ENCODE peak calls at places on chromosomes 6 and 20, in four cellular contexts. A is H1, E is K562, K is HepG2. U is an unnamed sample.
A peak's percentile ranks its signal among the peaks of the same experiment; 100 is the strongest.

GRCh38 chr6:39496951-39497350 is 174.4 kb upstream of the KCNK16 start:
- DNase-seq in A (no peak), E (no peak), K (no peak), U (no peak)

GRCh38 chr6:109526905-109527628 is 44.0 kb upstream of the ZBTB24 start:
- DNase-seq in A (no peak), E (peak; percentile 33), K (peak; percentile 65), U (peak; percentile 33)

GRCh38 chr20:23356203-23356602 is 5.6 kb downstream of the NXT1 start:
- DNase-seq in A (no peak), E (no peak), K (no peak), U (no peak)

GRCh38 chr20:18740726-18741125 is 72.9 kb upstream of the SCP2D1 start:
- DNase-seq in A (no peak), E (no peak), K (no peak), U (no peak)

GRCh38 chr20:62570897-62571666 is 71.2 kb upstream of the SLCO4A1 start:
- DNase-seq in A (no peak), E (no peak), K (no peak), U (no peak)

GRCh38 chr6:125733516-125734300 is 15.7 kb upstream of the HEY2 start:
- DNase-seq in A (no peak), E (no peak), K (no peak), U (no peak)

GRCh38 chr6:93017213-93017612 is 402.1 kb downstream of the EPHA7 start:
- DNase-seq in A (no peak), E (no peak), K (peak; percentile 2), U (no peak)

GRCh38 chr6:127178746-127179145 is 60.3 kb downstream of the RSPO3 start:
- DNase-seq in A (no peak), E (no peak), K (no peak), U (no peak)

GRCh38 chr6:85405853-85406198 is 44.1 kb upstream of the NT5E start:
- DNase-seq in A (no peak), E (no peak), K (no peak), U (no peak)

GRCh38 chr6:71222676-71223075 is 65.9 kb upstream of the OGFRL1 start:
- DNase-seq in A (no peak), E (no peak), K (no peak), U (no peak)

GRCh38 chr6:22883061-22883717 is 313.8 kb downstream of the HDGFL1 start:
- DNase-seq in A (no peak), E (no peak), K (no peak), U (no peak)

GRCh38 chr6:170272341-170273065 is 18.4 kb downstream of the DLL1 start:
- DNase-seq in A (no peak), E (no peak), K (no peak), U (no peak)

GRCh38 chr6:170269873-170270541 is 20.9 kb downstream of the DLL1 start:
- DNase-seq in A (no peak), E (no peak), K (no peak), U (no peak)

GRCh38 chr6:170273191-170273590 is 17.7 kb downstream of the DLL1 start:
- DNase-seq in A (no peak), E (no peak), K (no peak), U (no peak)

GRCh38 chr6:170270984-170271593 is 19.8 kb downstream of the DLL1 start:
- DNase-seq in A (no peak), E (no peak), K (no peak), U (no peak)

DNA sequence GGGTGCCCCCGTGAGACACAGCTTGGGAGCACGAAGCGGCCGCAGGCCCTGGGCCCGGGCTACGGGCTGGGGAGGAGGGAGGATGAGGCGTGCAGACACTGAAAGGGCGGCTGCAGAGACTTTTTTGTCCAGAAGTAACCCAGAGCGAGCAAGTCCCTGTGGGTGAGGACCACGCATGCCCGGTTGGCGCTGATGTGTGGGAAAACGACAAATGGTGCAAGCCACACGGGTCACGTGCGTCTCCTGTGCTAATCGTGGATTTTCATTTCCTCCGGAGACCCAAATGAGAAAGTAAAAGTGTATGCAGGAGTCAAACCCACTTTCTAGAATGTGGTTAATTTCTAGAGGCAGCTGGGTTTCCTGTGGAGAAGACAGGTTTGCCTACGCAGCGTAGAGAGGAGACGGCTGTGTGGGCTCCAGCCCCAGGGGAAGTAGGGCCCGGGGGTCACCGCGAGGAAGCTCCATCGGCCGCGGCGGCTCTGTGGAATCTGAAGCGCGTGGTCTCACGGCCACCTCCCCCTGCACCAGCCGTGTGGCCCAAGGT is 19.0 kb downstream of the DLL1 start:
- DNase-seq in A (no peak), E (no peak), K (no peak), U (no peak)
- TF ChIP-seq MAX in A (no peak), E (no peak), K (no peak), U (no peak)

GRCh38 chr6:142839686-142840040 is 105.3 kb downstream of the HIVEP2 start:
- DNase-seq in A (no peak), E (no peak), K (no peak), U (no peak)

GRCh38 chr6:142843344-142843743 is 101.6 kb downstream of the HIVEP2 start:
- DNase-seq in A (no peak), E (no peak), K (no peak), U (no peak)

GRCh38 chr6:142844065-142844755 is 100.8 kb downstream of the HIVEP2 start:
- DNase-seq in A (no peak), E (no peak), K (no peak), U (no peak)

GRCh38 chr6:142842423-142843261 is 102.3 kb downstream of the HIVEP2 start:
- DNase-seq in A (no peak), E (no peak), K (peak; percentile 59), U (no peak)

DNA sequence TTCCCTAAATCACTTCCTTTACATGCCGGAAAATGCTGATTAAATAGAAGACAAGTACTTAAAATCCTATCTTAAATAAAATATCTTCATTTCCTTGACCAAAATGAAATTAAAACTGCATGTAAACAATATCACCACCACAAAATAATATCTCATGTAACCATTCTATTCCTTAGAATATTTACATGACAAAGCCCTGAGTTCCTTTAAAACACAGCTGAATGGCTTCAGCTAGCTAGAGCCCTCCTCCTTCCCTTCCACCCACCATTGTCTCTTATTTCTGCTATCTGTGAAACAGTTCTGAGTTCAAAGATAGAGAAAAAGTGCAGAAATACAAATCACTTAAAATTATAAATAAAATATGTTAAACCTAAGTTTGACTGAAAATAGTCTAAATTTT is 103.1 kb downstream of the HIVEP2 start:
- DNase-seq in A (no peak), E (no peak), K (no peak), U (no peak)
- H3K4me3 ChIP-seq in A (no peak overlapping the region), E (no peak overlapping the region), K (no peak overlapping the region), U (no peak overlapping the region)

GRCh38 chr6:133567656-133568055 is 321.3 kb upstream of the TCF21 start:
- DNase-seq in A (no peak), E (no peak), K (no peak), U (no peak)

GRCh38 chr6:133571681-133572080 is 317.2 kb upstream of the TCF21 start:
- DNase-seq in A (no peak), E (no peak), K (no peak), U (no peak)

GRCh38 chr6:133568970-133569889 is 319.7 kb upstream of the TCF21 start:
- DNase-seq in A (no peak), E (peak; percentile 44), K (peak; percentile 51), U (peak; percentile 92)
- TF ChIP-seq RNF2 in A (no peak), E (no peak), K (no peak), U (no peak)

GRCh38 chr6:140203611-140204553 is 829.4 kb upstream of the CITED2 start:
- DNase-seq in A (no peak), E (no peak), K (no peak), U (no peak)
- TF ChIP-seq MAX in A (no peak), E (no peak), K (no peak), U (no peak)

GRCh38 chr20:47855799-47856198 is 70.5 kb upstream of the SULF2 start:
- DNase-seq in A (no peak), E (no peak), K (no peak), U (no peak)

GRCh38 chr20:47859255-47859654 is 74.0 kb upstream of the SULF2 start:
- DNase-seq in A (no peak), E (no peak), K (no peak), U (no peak)

GRCh38 chr20:47857994-47858557 is 72.8 kb upstream of the SULF2 start:
- DNase-seq in A (no peak), E (no peak), K (no peak), U (no peak)

GRCh38 chr20:47854687-47855212 is 69.5 kb upstream of the SULF2 start:
- DNase-seq in A (peak; percentile 41), E (no peak), K (peak; percentile 69), U (peak; percentile 55)

DNA sequence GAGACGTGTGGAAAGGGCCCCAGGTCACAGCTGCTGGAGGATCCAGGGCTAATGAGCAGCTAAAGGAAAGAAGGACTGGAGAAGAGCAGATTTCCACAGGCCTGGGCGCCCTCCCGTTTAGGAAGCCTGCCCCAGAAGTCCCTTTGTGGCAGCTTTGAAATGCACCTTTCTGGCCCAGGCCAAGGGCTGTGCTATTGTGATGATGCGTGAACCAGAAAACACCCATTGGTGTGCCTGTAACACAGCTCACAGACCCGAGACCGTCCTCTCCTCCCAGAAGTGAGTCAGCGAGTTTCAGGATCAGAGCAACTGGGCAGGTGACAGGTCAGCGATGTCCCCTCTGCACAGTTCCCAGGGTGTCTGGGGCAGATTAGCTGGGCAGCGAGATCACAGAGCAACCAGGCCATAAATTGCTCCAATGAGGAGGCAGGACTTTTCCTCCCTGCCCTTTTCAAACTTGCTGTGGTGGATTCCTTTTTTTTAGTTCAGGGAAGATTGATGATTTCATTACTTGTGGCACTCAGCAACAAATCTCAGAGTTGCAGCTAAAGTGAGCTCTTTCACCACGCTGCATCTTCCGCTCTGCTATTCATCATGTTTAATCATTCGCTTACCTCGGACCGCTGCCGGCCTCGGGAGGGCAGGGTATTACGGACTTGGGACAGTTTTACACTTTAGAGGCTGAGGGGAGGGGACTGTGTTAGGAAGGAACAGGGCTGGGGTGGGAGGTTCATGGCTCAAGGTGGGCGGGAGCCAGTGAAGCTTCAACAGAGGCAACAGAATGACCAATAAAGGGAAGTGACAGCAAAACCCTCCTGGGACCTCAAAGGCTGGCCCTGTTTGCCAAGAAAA is 72.1 kb upstream of the SULF2 start:
- DNase-seq in A (no peak), E (no peak), K (peak; percentile 26), U (no peak)
- H3K4me3 ChIP-seq in A (no peak overlapping the region), E (no peak overlapping the region), K (no peak overlapping the region), U (no peak overlapping the region)

DNA sequence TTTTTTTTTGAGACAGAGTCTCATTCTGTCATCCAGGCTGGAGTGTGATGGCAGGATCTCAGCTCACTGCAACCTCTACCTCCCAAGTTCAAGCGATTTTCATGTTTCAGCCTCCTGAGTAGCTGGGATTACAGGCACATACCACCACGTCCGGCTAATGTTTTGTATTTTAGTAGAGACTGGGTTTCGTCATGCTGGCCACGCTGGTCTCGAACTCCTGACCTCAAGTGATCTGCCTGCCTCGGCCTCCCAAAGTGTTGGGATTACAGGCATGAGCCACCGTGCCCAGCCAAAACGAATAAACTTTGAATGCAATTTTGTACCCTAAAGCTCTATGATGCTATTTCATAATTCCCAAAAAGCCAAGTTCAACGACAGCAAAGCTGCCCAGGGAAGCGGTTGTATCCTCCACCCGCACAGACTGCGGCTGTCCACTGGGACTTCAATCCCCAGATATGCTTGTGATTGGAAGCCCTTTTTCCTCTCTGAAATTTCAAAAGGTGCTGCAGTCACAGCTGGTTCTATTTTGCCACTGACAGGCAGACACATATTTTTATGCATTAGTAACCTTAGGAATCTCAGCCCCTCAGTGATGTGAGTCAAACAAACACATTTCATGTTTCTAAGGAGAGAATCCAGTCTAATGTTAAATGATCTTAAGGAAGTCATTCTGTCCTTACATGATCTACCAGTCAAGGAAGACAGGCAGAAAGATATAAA is 8.7 kb upstream of the RAMACL start:
- DNase-seq in A (no peak), E (no peak), K (no peak), U (no peak)
- TF ChIP-seq RNF2 in A (no peak), E (no peak), K (no peak), U (no peak)

U was measured in A549.